ENCODE peak calls at places on chromosomes 5 and 9, in four cellular contexts. I, Z, X and O are unnamed samples.

GRCh38 chr5:91263898-91264297 is 119.2 kb downstream of the ARRDC3 start:
- DNase-seq in I (no peak), Z (no peak), X (no peak), O (no peak)

GRCh38 chr9:19269582-19269981 is 39.1 kb downstream of the DENND4C start:
- DNase-seq in I (no peak), Z (no peak), X (no peak), O (no peak)

GRCh38 chr5:157575096-157575872 is at the start of gene ADAM19:
- DNase-seq in I (peak), Z (peak), X (peak), O (no peak)

GRCh38 chr9:2936221-2936620 is 92.3 kb upstream of the PUM3 start:
- DNase-seq in I (no peak), Z (no peak), X (no peak), O (no peak)

GRCh38 chr5:143717400-143717799 is 94.6 kb upstream of the HMHB1 start:
- DNase-seq in I (peak), Z (no peak), X (no peak), O (no peak)

GRCh38 chr9:78958887-78959286 is 612.9 kb upstream of the TLE4 start:
- DNase-seq in I (no peak), Z (no peak), X (no peak), O (peak)

GRCh38 chr5:89300426-89300970 is 417.5 kb upstream of the MEF2C start:
- DNase-seq in I (no peak), Z (no peak), X (no peak), O (no peak)

GRCh38 chr5:164518049-164518740 is 1012.8 kb downstream of the MAT2B start:
- DNase-seq in I (no peak), Z (no peak), X (no peak), O (no peak)

DNA sequence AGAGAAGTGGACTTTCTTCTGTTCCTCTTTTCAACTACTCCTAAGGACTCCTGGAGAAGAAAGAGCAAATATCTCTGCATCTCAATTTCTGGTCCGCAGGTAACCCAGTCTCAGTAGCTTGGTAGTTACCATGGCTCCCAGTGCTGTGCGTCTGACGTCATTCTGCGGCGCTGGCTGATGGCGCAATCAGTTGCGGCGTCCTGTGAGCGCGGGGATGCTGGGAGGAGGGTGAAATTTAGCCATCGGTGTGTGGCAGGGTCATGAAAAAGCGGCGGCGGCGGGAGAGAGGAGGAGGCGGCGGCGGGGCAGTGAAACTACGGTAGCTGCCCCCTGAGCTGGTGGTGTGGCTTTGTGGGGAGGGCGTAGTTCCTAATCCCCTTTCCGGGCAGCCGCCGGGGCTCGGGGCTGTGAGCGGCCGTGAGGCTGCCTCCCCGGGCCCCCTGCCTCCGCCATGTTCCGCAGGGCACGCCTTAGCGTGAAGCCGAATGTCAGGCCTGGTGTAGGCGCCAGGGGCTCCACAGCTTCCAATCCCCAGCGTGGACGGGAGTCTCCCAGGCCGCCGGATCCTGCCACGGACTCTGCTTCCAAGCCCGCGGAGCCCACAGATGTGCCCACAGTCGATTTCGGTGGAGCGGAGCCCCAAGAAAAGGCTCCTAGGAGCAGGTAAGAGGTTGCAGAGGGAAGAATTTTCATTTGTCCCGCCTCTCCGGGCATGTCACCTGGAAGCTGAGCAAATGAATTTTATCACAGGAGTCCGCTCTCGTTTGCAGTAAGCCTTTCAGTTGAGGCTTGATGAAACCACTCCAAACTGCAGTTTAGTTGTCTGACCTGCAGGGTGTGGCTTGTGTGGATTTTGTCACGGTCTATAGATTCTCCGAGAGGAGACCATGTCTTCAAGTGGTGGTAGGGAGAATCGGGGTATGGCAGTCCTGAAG is at the start of gene BDP1:
- DNase-seq in I (peak), Z (peak), X (peak), O (peak)
- TF ChIP-seq CTCF in I (peak), Z (peak), X (peak), O (peak)

DNA sequence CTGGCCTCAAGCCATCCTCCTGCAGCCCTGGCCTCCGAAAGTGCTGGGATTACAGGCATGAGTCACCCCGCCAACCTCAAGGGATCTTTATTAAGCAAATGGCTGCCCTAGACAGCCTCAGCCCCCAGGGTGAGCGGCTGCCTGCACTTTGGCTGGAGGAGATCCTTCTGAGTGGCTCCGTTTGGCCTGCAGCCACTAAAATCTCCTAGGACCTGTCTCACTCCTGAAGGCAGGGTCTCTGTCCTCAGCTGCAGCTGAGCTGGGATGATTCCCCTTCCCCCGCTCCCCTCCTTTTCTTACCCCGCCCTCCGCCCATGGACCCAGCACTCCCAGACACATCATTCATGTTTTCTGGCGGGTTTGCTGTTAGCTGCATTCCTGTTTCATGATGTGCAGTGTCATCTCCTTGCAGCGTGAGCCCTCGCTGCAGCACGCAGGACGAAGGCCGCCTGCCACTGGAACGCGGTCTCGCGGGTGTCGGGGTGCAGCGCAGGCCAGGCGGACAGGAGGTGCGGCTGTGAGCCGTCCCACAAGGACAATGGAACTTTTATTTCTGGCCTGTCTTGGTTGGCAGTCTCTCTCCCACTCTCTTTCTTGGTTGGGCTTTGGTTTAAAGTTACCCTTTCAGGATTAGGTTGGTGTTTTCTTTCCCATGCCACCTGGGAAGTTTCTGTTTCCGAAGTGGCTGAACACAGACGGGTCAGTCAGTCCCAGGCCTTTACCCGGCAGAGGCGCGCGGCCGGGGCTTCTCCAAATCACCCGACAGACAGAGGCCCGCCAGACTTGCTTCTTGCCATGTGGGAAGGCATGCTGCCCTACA is 137.1 kb downstream of the FOXD1 start:
- DNase-seq in I (peak), Z (no peak), X (no peak), O (no peak)
- H3K4me3 ChIP-seq in I (no peak), Z (no peak), X (no peak), O (no peak)

DNA sequence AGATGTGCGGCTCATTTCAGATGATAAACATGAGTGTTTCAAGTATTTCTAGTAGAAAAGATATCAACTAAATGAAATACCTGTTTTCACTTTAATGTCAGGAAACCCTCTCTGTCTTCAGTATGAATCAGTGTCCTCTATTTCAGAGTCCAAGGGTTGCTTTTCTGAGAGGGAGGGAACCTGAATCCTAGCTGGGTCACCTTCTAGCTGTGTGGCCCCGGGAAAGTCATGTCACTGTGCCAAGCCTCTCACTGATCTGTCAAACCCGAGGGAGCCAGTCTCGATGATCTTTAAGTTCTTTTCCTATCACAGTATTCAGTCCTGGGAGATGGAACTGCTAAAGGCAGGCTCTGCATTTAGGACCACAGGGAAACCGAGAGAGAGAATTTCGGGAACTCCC is 258.9 kb downstream of the NTRK2 start:
- DNase-seq in I (no peak), Z (no peak), X (no peak), O (no peak)
- TF ChIP-seq CTCF in I (no peak), Z (no peak), X (no peak), O (no peak)

DNA sequence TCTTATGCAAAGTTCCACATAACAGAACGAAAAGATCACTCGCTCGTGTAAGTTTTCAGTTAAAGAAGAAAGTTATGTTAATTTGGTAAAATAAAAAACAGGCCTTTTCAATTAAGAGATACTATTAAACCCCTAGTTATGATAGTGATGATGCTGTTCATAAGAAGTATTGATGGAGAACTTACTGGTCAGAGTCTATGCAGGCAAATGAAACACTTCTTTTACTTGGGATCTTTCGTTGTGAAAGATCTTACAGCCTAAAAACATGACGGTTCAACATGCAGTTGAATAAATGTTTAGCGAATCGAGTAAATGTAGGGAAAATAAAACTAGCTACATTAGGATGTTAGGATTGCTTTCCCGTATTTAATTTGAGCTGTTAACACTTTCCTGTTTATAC is 2.0 kb downstream of the RHOBTB3 start:
- DNase-seq in I (no peak), Z (no peak), X (no peak), O (no peak)
- H3K4me3 ChIP-seq in I (peak), Z (no peak), X (peak), O (no peak)